ENCODE peak calls at places on chromosomes 6 and 20, in four cellular contexts. One of them, this sample, is unnamed.
A peak's percentile ranks its signal among the peaks of the same experiment; 100 is the strongest.

GRCh38 chr20:20741067-20742045 is 28.9 kb upstream of the RALGAPA2 start:
- DNase-seq in A549: no peak
- DNase-seq in erythroblast: no peak
- DNase-seq in heart left ventricle: no peak
- DNase-seq in this sample: no peak

GRCh38 chr20:36676701-36677421 is 30.9 kb upstream of the SLA2 start:
- DNase-seq in A549: peak; percentile 61
- DNase-seq in erythroblast: no peak
- DNase-seq in heart left ventricle: no peak
- DNase-seq in this sample: no peak

GRCh38 chr6:25199544-25199943 is 79.6 kb upstream of the CARMIL1 start:
- DNase-seq in A549: no peak
- DNase-seq in erythroblast: no peak
- DNase-seq in heart left ventricle: no peak
- DNase-seq in this sample: no peak

GRCh38 chr20:2285618-2286017 is 10.2 kb upstream of the TGM3 start:
- DNase-seq in A549: no peak
- DNase-seq in erythroblast: no peak
- DNase-seq in heart left ventricle: no peak
- DNase-seq in this sample: no peak

GRCh38 chr6:16205377-16206144 is 32.8 kb upstream of the GMPR start:
- DNase-seq in A549: no peak
- DNase-seq in erythroblast: no peak
- DNase-seq in heart left ventricle: peak; percentile 23
- DNase-seq in this sample: no peak

GRCh38 chr6:169452117-169452868 is 198.6 kb upstream of the THBS2 start:
- DNase-seq in A549: no peak
- DNase-seq in erythroblast: no peak
- DNase-seq in heart left ventricle: peak; percentile 70
- DNase-seq in this sample: peak; percentile 33

GRCh38 chr6:32977272-32977952 is 9.0 kb downstream of the BRD2 start:
- DNase-seq in A549: no peak
- DNase-seq in erythroblast: no peak
- DNase-seq in heart left ventricle: no peak
- DNase-seq in this sample: no peak

GRCh38 chr20:24736131-24736843 is 212.8 kb upstream of the CST7 start:
- DNase-seq in A549: no peak
- DNase-seq in erythroblast: no peak
- DNase-seq in heart left ventricle: no peak
- DNase-seq in this sample: no peak

GRCh38 chr6:26272171-26272631 is 92.8 kb upstream of the BTN3A2 start:
- DNase-seq in A549: no peak
- DNase-seq in erythroblast: peak; percentile 88
- DNase-seq in heart left ventricle: peak; percentile 32
- DNase-seq in this sample: no peak

GRCh38 chr6:69421986-69422385 is 374.8 kb downstream of the LMBRD1 start:
- DNase-seq in A549: no peak
- DNase-seq in erythroblast: no peak
- DNase-seq in heart left ventricle: no peak
- DNase-seq in this sample: no peak

GRCh38 chr6:37303891-37304503 is 46.1 kb upstream of the TMEM217 start:
- DNase-seq in A549: peak; percentile 35
- DNase-seq in erythroblast: peak; percentile 90
- DNase-seq in heart left ventricle: no peak
- DNase-seq in this sample: peak; percentile 33

GRCh38 chr6:6614096-6614964 is 25.8 kb downstream of the LY86 start:
- DNase-seq in A549: no peak
- DNase-seq in erythroblast: no peak
- DNase-seq in heart left ventricle: no peak
- DNase-seq in this sample: no peak

GRCh38 chr20:18391686-18392085 is 75.1 kb downstream of the DZANK1 start:
- DNase-seq in A549: no peak
- DNase-seq in erythroblast: no peak
- DNase-seq in heart left ventricle: no peak
- DNase-seq in this sample: no peak

GRCh38 chr20:61115627-61116026 is 136.4 kb upstream of the CDH4 start:
- DNase-seq in A549: peak; percentile 30
- DNase-seq in erythroblast: no peak
- DNase-seq in heart left ventricle: no peak
- DNase-seq in this sample: no peak

GRCh38 chr6:74578339-74578738 is 627.5 kb downstream of the COL12A1 start:
- DNase-seq in A549: peak; percentile 4
- DNase-seq in erythroblast: no peak
- DNase-seq in heart left ventricle: no peak
- DNase-seq in this sample: no peak

GRCh38 chr6:135250751-135251356 is 69.7 kb downstream of the MYB start:
- DNase-seq in A549: no peak
- DNase-seq in erythroblast: no peak
- DNase-seq in heart left ventricle: no peak
- DNase-seq in this sample: no peak

GRCh38 chr6:11152581-11152980 is 41.1 kb upstream of the ERVFRD-1 start:
- DNase-seq in A549: no peak
- DNase-seq in erythroblast: no peak
- DNase-seq in heart left ventricle: no peak
- DNase-seq in this sample: no peak

GRCh38 chr6:87917861-87918260 is 129.8 kb upstream of the SPACA1 start:
- DNase-seq in A549: no peak
- DNase-seq in erythroblast: no peak
- DNase-seq in heart left ventricle: no peak
- DNase-seq in this sample: no peak

GRCh38 chr20:43584448-43585138 is 6.1 kb upstream of the IFT52 start:
- DNase-seq in A549: no peak
- DNase-seq in erythroblast: no peak
- DNase-seq in heart left ventricle: no peak
- DNase-seq in this sample: no peak

GRCh38 chr20:2131366-2131765 is 29.7 kb downstream of the STK35 start:
- DNase-seq in A549: peak; percentile 24
- DNase-seq in erythroblast: peak; percentile 7
- DNase-seq in heart left ventricle: no peak
- DNase-seq in this sample: no peak

DNA sequence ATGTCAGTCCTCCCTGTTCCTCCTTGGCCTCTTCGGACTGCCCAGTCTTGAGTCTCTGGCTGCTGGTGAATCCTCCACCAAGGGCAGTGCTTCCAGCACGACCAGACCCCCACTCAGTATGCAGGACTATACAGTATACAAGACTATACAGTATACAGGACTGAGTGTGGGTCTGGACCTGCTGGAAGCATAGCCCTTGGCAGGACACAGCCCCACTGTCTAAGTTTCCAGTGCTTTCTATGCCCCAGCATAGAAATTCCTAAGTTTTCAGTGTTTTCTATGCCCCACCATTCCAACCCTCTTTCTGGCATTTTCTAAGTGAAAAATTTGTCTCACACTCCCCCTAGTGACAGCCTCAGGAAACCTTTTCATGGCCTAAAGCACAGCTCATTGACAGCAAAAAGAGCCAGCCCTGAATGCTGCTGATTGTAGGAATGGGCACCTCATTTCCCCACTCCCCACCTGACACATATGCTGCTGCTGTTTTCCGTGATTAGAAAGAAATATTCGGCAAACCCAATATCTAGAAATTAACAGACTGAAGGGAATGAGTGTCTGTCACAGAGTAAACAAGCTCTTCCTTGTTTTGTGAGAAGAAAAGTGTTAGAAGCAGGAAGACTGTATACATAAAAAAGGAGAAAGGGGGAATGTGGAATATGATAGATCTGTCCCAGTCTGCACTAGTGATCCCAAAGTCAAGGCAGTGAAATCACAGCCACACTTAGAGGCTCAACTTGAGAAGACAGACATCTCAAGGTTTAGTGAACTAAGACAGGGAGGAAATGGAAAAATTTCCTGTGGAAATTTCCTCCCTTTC is 206.9 kb downstream of the IBTK start:
- DNase-seq in A549: peak; percentile 34
- DNase-seq in erythroblast: peak; percentile 49
- DNase-seq in heart left ventricle: no peak
- DNase-seq in this sample: no peak
- TF ChIP-seq POLR2A in A549: no peak
- TF ChIP-seq POLR2A in erythroblast: no peak
- TF ChIP-seq POLR2A in heart left ventricle: no peak
- TF ChIP-seq POLR2A in this sample: no peak

GRCh38 chr20:58310291-58310782 is 822 bp downstream of the RAB22A start:
- DNase-seq in A549: no peak
- DNase-seq in erythroblast: no peak
- DNase-seq in heart left ventricle: no peak
- DNase-seq in this sample: no peak

GRCh38 chr20:58307270-58307669 is 2.2 kb upstream of the RAB22A start:
- DNase-seq in A549: no peak
- DNase-seq in erythroblast: no peak
- DNase-seq in heart left ventricle: no peak
- DNase-seq in this sample: no peak

GRCh38 chr20:58308290-58308679 is 1.2 kb upstream of the RAB22A start:
- DNase-seq in A549: no peak
- DNase-seq in erythroblast: peak; percentile 28
- DNase-seq in heart left ventricle: no peak
- DNase-seq in this sample: no peak

GRCh38 chr20:58308680-58309527 is 611 bp upstream of the RAB22A start:
- DNase-seq in A549: peak; percentile 53
- DNase-seq in erythroblast: peak; percentile 88
- DNase-seq in heart left ventricle: peak; percentile 70
- DNase-seq in this sample: peak; percentile 49

GRCh38 chr20:58309607-58310290 is at the start of gene RAB22A:
- DNase-seq in A549: peak; percentile 83
- DNase-seq in erythroblast: peak; percentile 95
- DNase-seq in heart left ventricle: peak; percentile 88
- DNase-seq in this sample: peak; percentile 83
- TF ChIP-seq POLR2A in A549: peak; percentile 95
- TF ChIP-seq POLR2A in erythroblast: peak; percentile 77
- TF ChIP-seq POLR2A in heart left ventricle: no peak
- TF ChIP-seq POLR2A in this sample: peak; percentile 97

GRCh38 chr20:22308934-22309333 is 275.4 kb downstream of the FOXA2 start:
- DNase-seq in A549: no peak
- DNase-seq in erythroblast: no peak
- DNase-seq in heart left ventricle: no peak
- DNase-seq in this sample: no peak

GRCh38 chr20:22315771-22316170 is 268.6 kb downstream of the FOXA2 start:
- DNase-seq in A549: no peak
- DNase-seq in erythroblast: no peak
- DNase-seq in heart left ventricle: no peak
- DNase-seq in this sample: no peak

GRCh38 chr20:22312744-22313346 is 271.5 kb downstream of the FOXA2 start:
- DNase-seq in A549: peak; percentile 63
- DNase-seq in erythroblast: peak; percentile 25
- DNase-seq in heart left ventricle: no peak
- DNase-seq in this sample: no peak
- TF ChIP-seq POLR2A in A549: no peak
- TF ChIP-seq POLR2A in erythroblast: no peak
- TF ChIP-seq POLR2A in heart left ventricle: no peak
- TF ChIP-seq POLR2A in this sample: no peak

GRCh38 chr20:60057866-60058807 is 99.9 kb downstream of the CDH26 start:
- DNase-seq in A549: no peak
- DNase-seq in erythroblast: peak; percentile 33
- DNase-seq in heart left ventricle: peak; percentile 49
- DNase-seq in this sample: no peak

GRCh38 chr20:60056345-60057122 is 98.3 kb downstream of the CDH26 start:
- DNase-seq in A549: no peak
- DNase-seq in erythroblast: no peak
- DNase-seq in heart left ventricle: no peak
- DNase-seq in this sample: no peak

GRCh38 chr20:60055740-60056139 is 97.5 kb downstream of the CDH26 start:
- DNase-seq in A549: no peak
- DNase-seq in erythroblast: peak; percentile 3
- DNase-seq in heart left ventricle: peak; percentile 51
- DNase-seq in this sample: no peak

GRCh38 chr20:60058869-60059268 is 100.6 kb downstream of the CDH26 start:
- DNase-seq in A549: no peak
- DNase-seq in erythroblast: no peak
- DNase-seq in heart left ventricle: no peak
- DNase-seq in this sample: no peak

GRCh38 chr20:60057123-60057865 is 99.1 kb downstream of the CDH26 start:
- DNase-seq in A549: peak; percentile 56
- DNase-seq in erythroblast: peak; percentile 70
- DNase-seq in heart left ventricle: peak; percentile 65
- DNase-seq in this sample: peak; percentile 62
- TF ChIP-seq POLR2A in A549: no peak
- TF ChIP-seq POLR2A in erythroblast: no peak
- TF ChIP-seq POLR2A in heart left ventricle: no peak
- TF ChIP-seq POLR2A in this sample: no peak

DNA sequence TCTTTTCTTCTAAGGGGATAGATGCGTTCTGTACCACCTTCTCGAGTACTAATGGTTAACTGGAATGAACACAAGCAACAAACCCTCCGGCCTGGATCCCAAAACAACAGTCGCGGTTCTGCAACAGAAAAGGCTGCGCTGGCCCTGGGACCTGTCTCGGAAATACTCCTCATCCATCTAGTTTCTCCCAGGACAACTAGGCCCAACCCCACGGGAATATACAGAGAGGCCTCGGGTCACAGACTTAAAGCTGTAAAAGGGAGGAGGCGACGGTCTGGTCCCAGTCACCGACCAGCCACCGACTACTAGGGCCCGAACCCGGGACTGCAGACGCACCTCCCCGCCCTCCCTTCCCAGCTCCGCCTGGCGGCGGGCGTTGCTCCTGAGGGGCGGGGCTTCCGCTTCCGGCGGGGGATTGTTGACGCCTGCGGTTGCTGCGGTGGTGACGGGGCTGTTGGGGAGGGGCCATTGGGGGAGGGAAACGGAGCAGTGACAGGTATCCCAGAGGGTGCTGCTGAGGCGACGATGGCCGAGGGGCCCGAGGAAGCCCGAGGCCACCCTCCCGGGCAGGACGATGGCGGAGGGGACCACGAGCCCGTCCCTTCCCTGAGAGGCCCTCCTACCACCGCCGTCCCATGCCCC is at the start of gene FAM8A1:
- DNase-seq in A549: peak; percentile 85
- DNase-seq in erythroblast: peak; percentile 96
- DNase-seq in heart left ventricle: peak; percentile 98
- DNase-seq in this sample: peak; percentile 94
- TF ChIP-seq POLR2A in A549: peak; percentile 42
- TF ChIP-seq POLR2A in erythroblast: peak; percentile 72
- TF ChIP-seq POLR2A in heart left ventricle: no peak
- TF ChIP-seq POLR2A in this sample: peak; percentile 23

GRCh38 chr6:43738877-43739641 is 31.0 kb upstream of the VEGFA start:
- DNase-seq in A549: peak; percentile 21
- DNase-seq in erythroblast: no peak
- DNase-seq in heart left ventricle: no peak
- DNase-seq in this sample: no peak
- TF ChIP-seq POLR2A in A549: no peak
- TF ChIP-seq POLR2A in erythroblast: no peak
- TF ChIP-seq POLR2A in heart left ventricle: no peak
- TF ChIP-seq POLR2A in this sample: no peak

GRCh38 chr20:63015665-63016361 is 9.0 kb upstream of the BHLHE23 start:
- DNase-seq in A549: no peak
- DNase-seq in erythroblast: no peak
- DNase-seq in heart left ventricle: no peak
- DNase-seq in this sample: no peak
- TF ChIP-seq POLR2A in A549: no peak
- TF ChIP-seq POLR2A in erythroblast: no peak
- TF ChIP-seq POLR2A in heart left ventricle: no peak
- TF ChIP-seq POLR2A in this sample: no peak

This sample was measured in H54.